ENCODE peak calls at places on chromosome 3, in four cellular contexts. O is GM12878, C is K562, K is H1. A is an unnamed sample.

GRCh38 chr3:24117508-24117907 is 172.4 kb downstream of the NR1D2 start:
- DNase-seq in C (no peak), K (no peak), O (no peak), A (no peak)

GRCh38 chr3:129305592-129306091 is 27.0 kb downstream of the HMCES start:
- DNase-seq in C (peak), K (peak), O (no peak), A (no peak)

GRCh38 chr3:123660900-123661299 is 76.0 kb upstream of the HACD2 start:
- DNase-seq in K (no peak), C (no peak), O (no peak), A (no peak)

GRCh38 chr3:35800960-35801459 is 161.7 kb downstream of the ARPP21 start:
- DNase-seq in C (no peak), O (no peak), K (no peak), A (no peak)

GRCh38 chr3:94293793-94294195 is 230.9 kb downstream of the NSUN3 start:
- DNase-seq in K (no peak), O (no peak), C (no peak), A (no peak)

GRCh38 chr3:21747376-21747775 is 3.6 kb downstream of the ZNF385D start:
- DNase-seq in O (no peak), K (no peak), C (no peak), A (no peak)

GRCh38 chr3:13158441-13158840 is 85.2 kb upstream of the IQSEC1 start:
- DNase-seq in C (no peak), O (no peak), K (no peak), A (no peak)

GRCh38 chr3:48695113-48695753 is 9.5 kb upstream of the NCKIPSD start:
- DNase-seq in O (no peak), C (no peak), K (peak), A (no peak)

GRCh38 chr3:151630938-151631417 is 102.7 kb upstream of the AADACL2 start:
- DNase-seq in K (no peak), C (peak), O (no peak), A (no peak)

GRCh38 chr3:4417449-4417848 is 49.6 kb downstream of the SUMF1 start:
- DNase-seq in O (no peak), K (no peak), C (peak), A (no peak)

GRCh38 chr3:25442486-25442885 is 14.4 kb downstream of the RARB start:
- DNase-seq in O (no peak), K (no peak), C (no peak), A (no peak)

GRCh38 chr3:138457863-138458735 is 23.7 kb downstream of the ESYT3 start:
- DNase-seq in O (no peak), K (no peak), C (no peak), A (no peak)

GRCh38 chr3:66744986-66745385 is 244.2 kb upstream of the LRIG1 start:
- DNase-seq in K (no peak), C (no peak), O (no peak), A (no peak)

GRCh38 chr3:84959470-84960380 is 936 bp downstream of the CADM2 start:
- DNase-seq in O (no peak), K (peak), C (no peak), A (no peak)

GRCh38 chr3:171181907-171182690 is 155.6 kb upstream of the SLC2A2 start:
- DNase-seq in K (no peak), O (no peak), C (peak), A (no peak)

GRCh38 chr3:99625237-99625622 is 13.2 kb upstream of the COL8A1 start:
- DNase-seq in C (no peak), O (no peak), K (no peak), A (no peak)

GRCh38 chr3:9897408-9898372 is 5.0 kb upstream of the IL17RE start:
- DNase-seq in O (peak), C (peak), K (no peak), A (peak)

GRCh38 chr3:160929595-160929994 is 173.6 kb downstream of the PPM1L start:
- DNase-seq in K (no peak), C (peak), O (no peak), A (no peak)
- TF ChIP-seq ATF3 in K (no peak), C (no peak), O (no peak), A (no peak)

GRCh38 chr3:38314112-38314766 is 32.1 kb downstream of the SLC22A14 start:
- DNase-seq in O (no peak), C (no peak), K (peak), A (no peak)
- TF ChIP-seq EGR1 in O (no peak), C (no peak), K (no peak), A (no peak)

GRCh38 chr3:143830063-143830462 is 18.2 kb downstream of the SLC9A9 start:
- DNase-seq in O (no peak), K (no peak), C (no peak), A (no peak)

GRCh38 chr3:143826296-143826695 is 22.0 kb downstream of the SLC9A9 start:
- DNase-seq in O (no peak), K (no peak), C (no peak), A (no peak)

GRCh38 chr3:143824675-143825074 is 23.6 kb downstream of the SLC9A9 start:
- DNase-seq in K (no peak), O (no peak), C (no peak), A (no peak)

GRCh38 chr3:143825513-143825912 is 22.8 kb downstream of the SLC9A9 start:
- DNase-seq in K (no peak), O (peak), C (no peak), A (no peak)

GRCh38 chr3:143827425-143827824 is 20.8 kb downstream of the SLC9A9 start:
- DNase-seq in O (no peak), C (no peak), K (no peak), A (no peak)
- TF ChIP-seq ATF3 in O (no peak), C (no peak), K (no peak), A (no peak)

DNA sequence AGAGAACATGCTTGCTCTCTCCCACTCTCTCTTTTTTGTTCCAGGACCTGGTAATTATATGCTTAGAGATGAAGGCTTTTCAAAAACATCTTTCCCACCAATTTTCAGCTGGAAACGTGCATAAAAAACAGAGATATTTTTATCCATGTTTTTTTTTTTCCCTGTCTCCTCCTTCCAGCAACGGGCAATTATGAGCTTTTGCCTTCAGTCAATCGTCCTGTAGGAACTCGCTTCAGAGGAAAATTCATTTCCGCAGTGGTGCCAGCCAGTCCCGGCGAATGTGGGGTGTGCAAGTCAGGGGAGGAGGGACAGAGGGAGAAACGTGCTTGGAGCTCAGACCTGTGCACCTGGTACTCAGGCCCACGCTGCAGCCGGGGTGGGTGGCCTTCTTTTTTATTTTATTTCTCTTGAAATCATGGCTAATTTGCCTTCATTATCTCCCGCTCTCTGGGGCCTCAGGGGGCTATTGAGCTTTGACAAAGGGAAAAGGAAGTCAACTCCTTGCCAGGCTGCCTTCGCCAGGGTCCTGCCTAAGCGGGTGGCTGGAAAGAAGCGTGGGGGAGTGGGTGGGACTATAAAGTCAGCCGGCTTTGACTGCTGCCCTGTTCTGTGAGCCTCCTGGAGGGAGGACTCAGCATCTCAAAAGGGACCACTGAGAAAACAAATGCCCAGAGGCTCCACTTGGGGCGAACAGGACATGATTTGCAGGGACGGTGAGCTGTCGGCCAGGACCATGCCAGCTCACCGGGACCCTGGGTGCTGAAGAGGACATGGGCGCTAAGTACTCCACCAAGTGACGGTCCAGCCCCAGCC is 5.6 kb downstream of the GRIP2 start:
- DNase-seq in C (no peak), K (peak), O (no peak), A (no peak)
- TF ChIP-seq EGR1 in C (no peak), K (no peak), O (no peak), A (no peak)

GRCh38 chr3:112093180-112093522 is 7.0 kb downstream of the C3orf52 start:
- DNase-seq in K (no peak), O (no peak), C (no peak), A (no peak)
- TF ChIP-seq ATF3 in K (no peak), O (no peak), C (no peak), A (no peak)

DNA sequence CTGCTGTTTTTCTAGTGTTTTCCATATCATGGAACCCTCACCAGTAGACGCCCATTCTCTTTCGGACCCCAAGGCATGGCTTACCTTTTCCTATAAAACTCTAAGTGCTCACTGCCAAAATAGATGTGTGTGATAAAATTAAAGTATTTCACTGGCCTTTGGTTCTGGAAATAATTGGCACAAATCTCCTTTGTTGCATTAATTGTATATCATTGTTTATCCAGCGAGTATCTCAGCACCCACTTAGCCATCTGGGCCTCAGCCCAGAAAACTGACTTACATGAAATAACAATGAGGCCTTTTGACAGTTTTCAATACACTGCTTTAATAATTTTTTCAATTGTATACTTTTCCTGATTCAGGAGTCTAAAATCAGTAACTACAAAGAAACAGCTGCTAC is 105.1 kb downstream of the MECOM start:
- DNase-seq in C (no peak), O (no peak), K (no peak), A (no peak)
- TF ChIP-seq EGR1 in C (no peak), O (no peak), K (no peak), A (no peak)